ENCODE peak calls at places on chromosomes 1 and 21, in nine cellular contexts. P is retinal pigment epithelial cell, T is tibial artery, F is upper lobe of right lung, X is A549, C is epithelial cell of proximal tubule, D is fibroblast of lung, S is mucosa of descending colon, Z is prostate gland. J is an unnamed sample.

GRCh38 chr21:36246080-36246631 is 73.8 kb upstream of the MORC3 start:
- DNase-seq in T (no peak), S (peak; percentile 50), D (peak; percentile 59), Z (peak; percentile 84), F (peak; percentile 74), C (no peak), X (no peak), P (no peak), J (no peak)

GRCh38 chr21:24224411-24224810 is 1382.9 kb downstream of the MRPL39 start:
- DNase-seq in X (no peak), C (no peak), S (no peak), T (no peak), Z (peak; percentile 14), P (no peak), D (no peak), F (no peak), J (no peak)

GRCh38 chr1:32470991-32471694 is 6.3 kb downstream of the ZBTB8B start:
- DNase-seq in C (no peak), S (peak; percentile 15), F (no peak), Z (no peak), X (no peak), D (no peak), P (no peak), T (peak; percentile 51), J (no peak)

GRCh38 chr1:165376041-165376810 is 19.7 kb upstream of the LMX1A start:
- DNase-seq in X (no peak), Z (peak; percentile 84), S (peak; percentile 73), P (no peak), F (peak; percentile 81), T (peak; percentile 89), C (peak; percentile 62), D (peak; percentile 87), J (peak; percentile 35)

GRCh38 chr1:119686661-119687060 is 25.1 kb upstream of the PHGDH start:
- DNase-seq in T (no peak), S (no peak), X (no peak), P (no peak), F (no peak), D (no peak), Z (peak; percentile 88), C (no peak), J (no peak)

GRCh38 chr1:30322859-30323257 is 400.5 kb downstream of the MATN1 start:
- DNase-seq in D (no peak), C (no peak), T (peak; percentile 23), P (no peak), Z (no peak), S (no peak), F (no peak), X (no peak), J (no peak)

GRCh38 chr21:36980280-36981048 is 14.0 kb upstream of the HLCS start:
- DNase-seq in C (no peak), T (no peak), D (peak; percentile 11), F (peak; percentile 78), P (no peak), X (no peak), S (peak; percentile 32), Z (peak; percentile 38), J (no peak)

GRCh38 chr1:231757759-231758158 is 131.2 kb downstream of the DISC1 start:
- DNase-seq in Z (peak; percentile 24), D (no peak), T (no peak), F (no peak), X (no peak), S (no peak), P (no peak), C (no peak), J (no peak)

GRCh38 chr1:3313579-3313955 is 140.9 kb upstream of the ARHGEF16 start:
- DNase-seq in Z (peak; percentile 81), X (no peak), D (peak; percentile 95), S (peak; percentile 59), T (peak; percentile 97), P (peak; percentile 95), F (peak; percentile 89), C (no peak), J (peak; percentile 93)

GRCh38 chr1:182087951-182088350 is 26.4 kb upstream of the ZNF648 start:
- DNase-seq in P (no peak), C (no peak), S (no peak), D (no peak), F (no peak), T (no peak), Z (peak; percentile 49), X (no peak), J (no peak)

DNA sequence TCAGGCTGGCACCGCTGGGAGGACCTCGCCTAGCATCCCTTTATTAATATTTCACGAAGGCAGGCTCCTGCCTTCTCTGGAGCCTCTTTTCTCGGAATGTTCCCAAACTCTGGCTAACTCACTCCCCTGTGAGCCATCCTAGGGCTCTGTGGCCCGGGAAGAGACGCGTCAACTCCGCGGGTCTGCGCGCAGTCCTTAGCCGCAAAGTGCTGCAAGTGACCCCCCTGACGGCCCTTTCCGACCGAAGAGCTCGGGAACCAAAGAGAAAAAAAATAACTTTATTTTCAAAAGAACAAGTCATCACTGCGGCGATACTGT is 14.6 kb downstream of the NR5A2 start:
- DNase-seq in T (no peak), F (no peak), P (no peak), S (no peak), D (no peak), C (no peak), X (no peak), Z (no peak), J (no peak)
- H3K4me3 ChIP-seq in T (peak overlapping the region; percentile 7), F (peak overlapping the region; percentile 54), P (peak overlapping the region; percentile 49), S (peak overlapping the region; percentile 2), D (no peak overlapping the region), C (no peak overlapping the region), X (peak overlapping the region; percentile 68), Z (peak overlapping the region; percentile 3), J (peak overlapping the region; percentile 55)

GRCh38 chr1:86757272-86757984 is 53.1 kb downstream of the SH3GLB1 start:
- DNase-seq in Z (peak; percentile 16), T (peak; percentile 66), P (no peak), X (no peak), F (peak; percentile 67), S (no peak), C (no peak), D (peak; percentile 82), J (no peak)
- H3K4me3 ChIP-seq in Z (no peak overlapping the region), T (no peak overlapping the region), P (no peak overlapping the region), X (no peak overlapping the region), F (no peak overlapping the region), S (no peak overlapping the region), C (no peak overlapping the region), D (no peak overlapping the region), J (peak overlapping the region; percentile 53)

GRCh38 chr21:15066231-15066577 is 1.4 kb upstream of the NRIP1 start:
- DNase-seq in C (no peak), D (no peak), X (no peak), T (no peak), F (no peak), S (no peak), Z (no peak), P (no peak), J (no peak)
- H3K4me3 ChIP-seq in C (peak overlapping the region; percentile 71), D (peak overlapping the region; percentile 83), X (peak overlapping the region; percentile 86), T (peak overlapping the region; percentile 85), F (peak overlapping the region; percentile 83), S (peak overlapping the region; percentile 64), Z (peak overlapping the region; percentile 97), P (peak overlapping the region; percentile 77), J (peak overlapping the region; percentile 94)

DNA sequence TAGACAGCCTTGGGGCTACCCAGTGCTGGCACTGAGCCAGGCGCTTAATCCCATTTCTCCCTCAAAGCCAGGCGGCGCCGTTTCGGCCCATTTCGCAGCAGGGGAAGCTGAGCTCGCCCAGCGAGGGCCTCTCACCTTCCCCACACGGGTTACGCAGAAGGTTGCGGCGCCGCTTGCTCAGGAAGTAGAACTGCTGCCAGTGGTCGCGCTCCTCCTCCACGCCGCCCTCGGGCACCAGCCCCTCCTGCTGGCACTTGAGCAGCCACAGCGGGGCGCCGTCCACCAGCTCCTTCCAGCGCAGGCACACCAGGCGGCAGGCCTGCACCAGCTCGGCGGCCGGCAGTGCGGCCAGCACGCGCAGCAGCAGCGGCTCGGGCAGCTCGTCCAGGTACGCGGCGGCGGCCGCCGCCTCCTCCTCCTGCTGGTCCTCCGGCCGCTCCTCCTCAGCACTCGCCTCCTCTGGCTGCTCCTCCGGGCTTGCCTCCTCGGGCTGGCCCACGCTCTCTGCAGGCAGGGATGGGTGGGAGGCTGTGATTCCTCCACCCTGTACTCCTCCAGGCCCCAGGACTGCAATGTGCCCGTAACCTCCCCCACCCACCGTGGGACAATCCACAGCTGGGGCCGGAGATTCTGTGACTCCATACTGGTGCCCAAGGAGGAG is 3.8 kb downstream of the FBXO2 start:
- DNase-seq in T (peak; percentile 79), X (peak; percentile 57), D (peak; percentile 62), S (peak; percentile 76), F (peak; percentile 93), Z (peak; percentile 66), P (peak; percentile 35), C (no peak), J (peak; percentile 32)
- H3K4me3 ChIP-seq in T (no peak overlapping the region), X (peak overlapping the region; percentile 26), D (no peak overlapping the region), S (no peak overlapping the region), F (peak overlapping the region; percentile 25), Z (no peak overlapping the region), P (no peak overlapping the region), C (peak overlapping the region; percentile 26), J (peak overlapping the region; percentile 55)

DNA sequence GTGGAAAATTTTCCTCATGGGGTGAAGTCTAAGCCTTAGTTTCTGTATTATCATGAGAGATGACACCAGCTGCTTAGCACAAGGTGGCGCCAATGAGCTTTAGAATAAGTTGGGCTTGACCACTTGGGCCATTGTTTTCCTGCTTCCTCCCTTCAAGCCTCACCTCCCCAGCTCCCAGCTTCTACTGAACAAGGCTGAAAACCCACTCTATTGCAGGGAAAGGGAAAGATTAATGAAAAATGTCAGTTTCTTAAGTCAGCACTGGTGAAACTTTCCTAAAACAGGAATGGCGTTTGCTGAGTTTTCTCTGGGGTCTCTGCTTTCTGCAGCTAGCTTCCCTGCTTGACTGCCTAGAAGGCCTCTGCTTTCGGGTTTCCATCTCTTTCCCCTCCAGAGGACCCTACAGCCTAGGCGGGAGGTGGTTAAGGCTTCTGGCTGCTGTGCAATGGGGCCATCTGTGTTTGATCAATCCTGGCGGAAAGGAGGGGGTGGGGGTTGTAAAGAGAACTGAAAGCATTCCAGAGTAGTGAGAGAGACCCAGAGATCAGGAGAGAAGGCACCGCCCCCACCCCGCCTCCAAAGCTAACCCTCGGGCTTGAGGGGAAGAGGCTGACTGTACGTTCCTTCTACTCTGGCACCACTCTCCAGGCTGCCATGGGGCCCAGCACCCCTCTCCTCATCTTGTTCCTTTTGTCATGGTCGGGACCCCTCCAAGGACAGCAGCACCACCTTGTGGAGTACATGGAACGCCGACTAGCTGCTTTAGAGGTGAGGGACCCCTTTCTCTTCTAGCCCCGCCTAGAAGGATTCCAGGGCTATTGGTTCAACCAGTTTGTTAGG is at the start of gene OLFML3:
- DNase-seq in D (peak; percentile 93), C (peak; percentile 51), S (peak; percentile 93), F (peak; percentile 83), T (peak; percentile 91), P (peak; percentile 51), X (peak; percentile 37), Z (peak; percentile 81), J (peak; percentile 64)
- H3K4me3 ChIP-seq in D (peak within 1 kb of the TSS; percentile 63), C (no peak within 1 kb of the TSS), S (no peak within 1 kb of the TSS), F (peak within 1 kb of the TSS; percentile 40), T (peak within 1 kb of the TSS; percentile 39), P (peak within 1 kb of the TSS; percentile 32), X (no peak within 1 kb of the TSS), Z (peak within 1 kb of the TSS; percentile 1), J (peak within 1 kb of the TSS; percentile 63)

GRCh38 chr1:204003536-204003935 is 69.4 kb upstream of the SOX13 start:
- DNase-seq in X (no peak), D (no peak), Z (no peak), F (no peak), S (no peak), T (no peak), C (no peak), P (no peak), J (no peak)
- H3K4me3 ChIP-seq in X (no peak overlapping the region), D (no peak overlapping the region), Z (no peak overlapping the region), F (no peak overlapping the region), S (no peak overlapping the region), T (no peak overlapping the region), C (no peak overlapping the region), P (no peak overlapping the region), J (no peak overlapping the region)